ENCODE peak calls at places on chromosomes 13 and 19, in four cellular contexts. J is ovary, I is brain microvascular endothelial cell, M is cardiac muscle cell. A is an unnamed sample. For H3K27me3, the result is how much of the 10 kb centered on the place peaks cover.

GRCh38 chr19:55527197-55528029 is 9.5 kb downstream of the SBK2 start:
- DNase-seq in J (no peak), I (no peak), M (no peak), A (no peak)

GRCh38 chr19:409006-409514 is at the start of gene C2CD4C:
- DNase-seq in J (no peak), I (no peak), M (peak), A (peak)

GRCh38 chr13:107242138-107242537 is 674.2 kb upstream of the ARGLU1 start:
- DNase-seq in J (no peak), I (no peak), M (no peak), A (no peak)

GRCh38 chr19:5792224-5792623 is 1.3 kb upstream of the DUS3L start:
- DNase-seq in J (no peak), I (no peak), M (no peak), A (no peak)

GRCh38 chr13:27130223-27131015 is 41.2 kb downstream of the USP12 start:
- DNase-seq in J (no peak), I (no peak), M (peak), A (no peak)

GRCh38 chr13:79295906-79296564 is 110.0 kb downstream of the RBM26 start:
- DNase-seq in J (no peak), I (peak), M (no peak), A (no peak)

GRCh38 chr19:56958428-56958827 is 117.9 kb upstream of the PEG3 start:
- DNase-seq in J (no peak), I (no peak), M (no peak), A (no peak)

GRCh38 chr19:54556194-54556593 is 17.4 kb upstream of the LILRA2 start:
- DNase-seq in J (no peak), I (no peak), M (no peak), A (no peak)

GRCh38 chr13:34627499-34627898 is 314.6 kb upstream of the NBEA start:
- DNase-seq in J (no peak), I (no peak), M (no peak), A (peak)

DNA sequence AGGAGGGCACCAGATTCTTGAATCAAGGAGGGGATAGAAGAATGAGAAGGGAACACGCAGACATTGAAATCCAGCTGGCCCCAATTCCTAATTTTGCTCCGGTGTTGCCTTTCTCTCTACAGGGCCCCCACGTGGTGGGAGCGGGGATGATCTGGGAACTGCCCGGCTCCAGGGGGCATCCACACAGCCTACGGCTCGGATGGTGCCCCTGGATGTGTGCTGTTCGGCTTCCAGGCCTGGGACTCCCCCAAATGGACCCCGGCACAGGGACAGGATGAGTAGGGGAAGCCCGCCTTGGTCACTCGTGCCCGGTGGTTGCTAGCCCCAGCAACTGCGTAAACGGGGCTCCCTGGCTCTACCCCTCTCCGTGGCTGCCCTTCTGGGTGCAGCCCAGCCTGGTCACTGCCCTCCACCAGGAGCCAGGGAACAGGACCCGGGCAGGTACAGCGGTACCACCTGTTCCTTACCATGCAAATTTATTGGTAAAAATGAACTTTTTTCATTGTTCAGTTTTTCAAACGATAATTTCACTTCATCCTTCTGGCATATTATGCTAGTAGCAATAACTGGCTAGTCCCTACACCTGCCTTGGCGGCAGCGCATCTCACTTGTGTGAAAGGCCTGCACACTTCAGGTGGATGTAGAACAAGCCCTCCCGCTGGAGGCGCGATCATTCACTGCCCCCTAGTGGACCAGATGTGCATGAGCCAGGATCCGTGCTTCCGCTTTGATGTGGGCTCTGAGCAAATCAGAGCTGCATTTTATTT is 111.6 kb downstream of the TEX26 start:
- DNase-seq in J (peak), I (peak), M (peak), A (peak)
- TF ChIP-seq CTCF in J (peak), I (peak), M (peak), A (peak)

GRCh38 chr19:23071087-23071511 is 45.7 kb upstream of the ZNF730 start:
- DNase-seq in J (peak), I (peak), M (peak), A (no peak)
- H3K27me3 ChIP-seq in J (under half), I (under half), M (under half), A (under half)

GRCh38 chr19:49895566-49896297 is 955 bp downstream of the IL4I1 start:
- DNase-seq in J (no peak), I (no peak), M (no peak), A (no peak)
- H3K4me3 ChIP-seq in J (no peak), I (no peak), M (no peak), A (no peak)

DNA sequence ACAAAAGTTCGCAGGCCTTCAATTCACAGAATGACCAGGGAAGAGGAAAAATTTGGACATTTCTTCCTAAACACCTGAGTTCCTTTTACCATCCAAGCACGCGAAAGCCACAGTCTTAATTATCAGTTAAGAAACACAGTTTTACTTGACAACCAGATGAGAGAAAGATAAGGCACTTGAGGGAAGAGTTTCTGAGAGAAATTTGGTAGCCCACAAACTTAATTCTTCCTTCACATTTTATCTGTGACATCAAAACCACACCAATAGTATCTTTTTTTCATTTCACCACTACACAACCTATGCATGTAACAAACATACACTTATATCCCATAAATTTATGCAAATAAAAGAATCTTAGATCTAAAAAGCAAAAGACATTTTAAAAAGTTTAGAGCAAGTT is 326.6 kb downstream of the MZT1 start:
- DNase-seq in J (no peak), I (no peak), M (no peak), A (no peak)
- TF ChIP-seq CTCF in J (no peak), I (no peak), M (no peak), A (no peak)

GRCh38 chr13:61778531-61778930 is 362.9 kb upstream of the PCDH20 start:
- DNase-seq in J (no peak), I (no peak), M (no peak), A (no peak)

GRCh38 chr13:61774903-61775302 is 359.3 kb upstream of the PCDH20 start:
- DNase-seq in J (no peak), I (no peak), M (no peak), A (no peak)

GRCh38 chr13:61779456-61779855 is 363.8 kb upstream of the PCDH20 start:
- DNase-seq in J (no peak), I (no peak), M (no peak), A (no peak)

GRCh38 chr13:61777902-61778301 is 362.3 kb upstream of the PCDH20 start:
- DNase-seq in J (no peak), I (no peak), M (peak), A (no peak)

GRCh38 chr13:61777281-61777680 is 361.6 kb upstream of the PCDH20 start:
- DNase-seq in J (no peak), I (no peak), M (peak), A (no peak)
- H3K27me3 ChIP-seq in J (under half), I (under half), M (under half), A (under half)

GRCh38 chr19:14577264-14577663 is 5.4 kb upstream of the NDUFB7 start:
- DNase-seq in J (no peak), I (no peak), M (no peak), A (no peak)

GRCh38 chr19:14582894-14583340 is at the start of gene CLEC17A:
- DNase-seq in J (no peak), I (no peak), M (no peak), A (no peak)

GRCh38 chr19:14576363-14576762 is 4.5 kb upstream of the NDUFB7 start:
- DNase-seq in J (no peak), I (no peak), M (no peak), A (no peak)

GRCh38 chr19:14577885-14578427 is 4.9 kb upstream of the CLEC17A start:
- DNase-seq in J (no peak), I (no peak), M (no peak), A (no peak)

GRCh38 chr19:14580623-14581237 is 2.2 kb upstream of the CLEC17A start:
- DNase-seq in J (no peak), I (no peak), M (no peak), A (no peak)
- H3K4me3 ChIP-seq in J (no peak), I (no peak), M (no peak), A (no peak)

DNA sequence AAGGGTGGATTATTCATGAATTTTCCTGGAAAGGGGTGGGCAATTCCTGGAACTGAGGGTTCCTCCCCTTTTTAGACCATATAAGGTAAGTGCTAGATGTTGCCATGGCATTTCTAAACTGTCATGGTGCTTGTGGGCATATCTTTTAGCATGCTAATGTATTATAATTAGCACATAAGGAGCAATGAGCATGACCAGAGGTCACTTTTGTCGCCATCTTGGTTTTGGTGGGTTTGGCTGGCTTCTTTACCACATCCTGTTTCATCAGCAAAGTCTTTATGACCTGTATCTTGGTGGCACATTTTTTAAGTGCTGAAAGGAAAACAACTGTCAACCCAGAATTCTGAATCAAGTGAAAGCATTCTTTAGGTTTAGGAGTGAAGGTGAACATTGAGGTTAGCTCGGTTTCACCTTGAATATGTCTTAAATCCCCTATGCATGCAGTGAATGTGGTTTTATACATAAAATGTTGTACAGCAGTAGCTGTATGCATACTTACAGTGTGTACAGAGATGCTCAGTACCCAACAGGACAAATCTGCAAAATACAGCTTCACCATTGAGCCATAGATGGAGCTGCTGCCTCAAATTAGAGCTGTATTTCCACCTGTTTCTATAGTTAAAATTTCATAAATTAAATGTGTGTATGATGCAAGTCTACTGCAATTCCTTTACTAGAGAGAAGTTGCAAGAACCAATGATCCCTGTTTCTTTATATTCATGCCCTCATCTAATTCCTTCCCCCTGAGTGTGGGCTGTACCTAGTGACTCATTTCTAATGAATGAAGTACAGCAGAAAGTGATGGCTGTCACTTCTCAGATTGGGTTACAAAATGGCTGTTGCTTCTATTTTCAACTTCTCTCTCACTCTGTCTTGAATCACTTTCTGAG is 25.3 kb upstream of the IGSF23 start:
- DNase-seq in J (no peak), I (peak), M (peak), A (peak)
- TF ChIP-seq CTCF in J (no peak), I (peak), M (peak), A (no peak)

DNA sequence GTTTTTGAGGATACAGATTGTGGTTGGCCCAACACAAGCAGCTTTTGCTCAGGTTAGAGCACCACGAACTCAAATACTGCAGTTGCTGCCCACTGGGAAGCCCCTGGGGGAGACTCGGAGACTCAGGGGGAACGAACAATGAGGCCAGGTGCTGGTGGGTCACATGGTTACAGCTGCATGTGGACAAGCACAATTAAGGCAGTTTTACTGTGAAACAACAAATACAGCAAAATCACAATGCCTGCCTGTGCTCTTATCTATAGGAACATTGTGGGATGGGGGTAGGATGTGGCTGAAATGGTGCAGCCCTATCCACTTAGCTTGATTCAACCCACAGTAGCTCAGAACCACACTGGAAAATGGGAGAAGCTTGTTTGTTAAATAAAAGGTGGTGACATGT is 119.7 kb upstream of the SPATA13 start:
- DNase-seq in J (no peak), I (no peak), M (peak), A (no peak)
- H3K27me3 ChIP-seq in J (under half), I (under half), M (under half), A (under half)

GRCh38 chr19:51794865-51795490 is at the start of gene FPR3:
- DNase-seq in J (no peak), I (no peak), M (no peak), A (no peak)

GRCh38 chr19:51798127-51798526 is 3.2 kb downstream of the FPR3 start:
- DNase-seq in J (no peak), I (no peak), M (no peak), A (no peak)

GRCh38 chr19:51796195-51796679 is 1.3 kb downstream of the FPR3 start:
- DNase-seq in J (no peak), I (no peak), M (no peak), A (no peak)

GRCh38 chr19:51792932-51793331 is 2.0 kb upstream of the FPR3 start:
- DNase-seq in J (no peak), I (no peak), M (no peak), A (no peak)

GRCh38 chr19:51793994-51794393 is 963 bp upstream of the FPR3 start:
- DNase-seq in J (no peak), I (no peak), M (no peak), A (no peak)
- H3K4me3 ChIP-seq in J (no peak), I (no peak), M (no peak), A (no peak)

GRCh38 chr19:12139885-12140544 is at the start of gene ZNF20:
- DNase-seq in J (peak), I (peak), M (peak), A (peak)

GRCh38 chr19:12137541-12137940 is 2.6 kb downstream of the ZNF20 start:
- DNase-seq in J (no peak), I (no peak), M (no peak), A (no peak)

GRCh38 chr19:12139309-12139708 is 841 bp downstream of the ZNF20 start:
- DNase-seq in J (no peak), I (no peak), M (no peak), A (no peak)

GRCh38 chr19:12140545-12141404 is 625 bp upstream of the ZNF20 start:
- DNase-seq in J (peak), I (peak), M (peak), A (peak)

DNA sequence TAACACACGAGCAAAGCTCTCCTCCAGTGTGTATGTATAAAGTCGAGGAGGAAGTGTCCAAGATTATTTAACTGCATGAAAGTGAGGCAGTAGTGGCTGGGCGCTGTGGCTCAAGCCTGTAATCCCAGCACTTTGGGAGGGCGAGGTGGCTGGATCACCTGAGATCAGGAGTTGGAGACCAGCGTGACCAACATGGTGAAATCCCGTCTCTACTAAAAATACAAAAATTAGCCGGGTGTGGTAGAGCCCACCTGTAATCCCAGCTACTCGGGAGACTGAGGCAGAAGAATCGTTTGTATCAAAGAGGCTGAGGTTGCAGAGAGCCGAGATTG is 1.2 kb upstream of the ZNF20 start:
- DNase-seq in J (no peak), I (no peak), M (no peak), A (no peak)
- TF ChIP-seq CTCF in J (no peak), I (no peak), M (no peak), A (no peak)